ENCODE peak calls at places on chromosomes 16 and 17, in ten cellular contexts. F is stimulated activated CD8-positive, alpha-beta memory T cell treated with anti-CD3 and anti-CD28 coated beads, Interleukin-4, amount 100 ng/mL, for 1 hour; V is activated CD8-positive, alpha-beta memory T cell treated with anti-CD3 and anti-CD28 coated beads for 24 hours; C is mesothelial cell of epicardium; P is body of pancreas; B is GM04503; A is AG09309; S is NCI-H460; H is NCI-H1436; Y is brain microvascular endothelial cell. K is an unnamed sample.

GRCh38 chr16:57565461-57565860 is 23.0 kb downstream of the ADGRG5 start:
- DNase-seq in F (no peak), V (no peak), C (no peak), P (no peak), B (no peak), A (no peak), S (no peak), H (no peak), Y (no peak), K (no peak)

GRCh38 chr16:30401768-30402425 is 5.5 kb upstream of the ZNF771 start:
- DNase-seq in F (no peak), V (no peak), C (no peak), P (no peak), B (no peak), A (no peak), S (no peak), H (no peak), Y (no peak), K (peak)

GRCh38 chr16:13312063-13312462 is 410.7 kb downstream of the SHISA9 start:
- DNase-seq in F (no peak), V (no peak), C (no peak), P (no peak), B (no peak), A (no peak), S (no peak), H (no peak), Y (no peak), K (no peak)

GRCh38 chr16:11871193-11871592 is 19.9 kb upstream of the RSL1D1 start:
- DNase-seq in F (no peak), V (no peak), C (no peak), P (no peak), B (no peak), A (no peak), S (peak), H (no peak), Y (peak), K (no peak)

GRCh38 chr17:77880702-77881450 is 77.6 kb upstream of the TNRC6C start:
- DNase-seq in F (no peak), V (no peak), C (no peak), P (no peak), B (no peak), A (no peak), S (no peak), H (no peak), Y (no peak), K (no peak)

GRCh38 chr17:82835766-82836512 is 3.9 kb downstream of the ZNF750 start:
- DNase-seq in F (no peak), V (no peak), C (no peak), P (no peak), B (no peak), A (no peak), S (no peak), H (peak), Y (no peak), K (no peak)

GRCh38 chr16:84194470-84195200 is 3.7 kb downstream of the ADAD2 start:
- DNase-seq in F (no peak), V (peak), C (no peak), P (no peak), B (no peak), A (no peak), S (no peak), H (peak), Y (no peak), K (peak)

GRCh38 chr17:42050360-42051012 is at the start of gene C17orf113:
- DNase-seq in F (no peak), V (peak), C (peak), P (peak), B (no peak), A (no peak), S (peak), H (peak), Y (peak), K (peak)

GRCh38 chr16:4093495-4094137 is 22.6 kb downstream of the ADCY9 start:
- DNase-seq in F (no peak), V (no peak), C (no peak), P (peak), B (no peak), A (no peak), S (no peak), H (no peak), Y (peak), K (no peak)

GRCh38 chr17:45234641-45235040 is 13.0 kb downstream of the FMNL1 start:
- DNase-seq in F (no peak), V (peak), C (no peak), P (no peak), B (no peak), A (no peak), S (no peak), H (peak), Y (no peak), K (peak)

GRCh38 chr17:10745231-10745630 is 15.4 kb upstream of the TMEM220 start:
- DNase-seq in F (no peak), V (no peak), C (no peak), P (no peak), B (peak), A (no peak), S (no peak), H (no peak), Y (no peak), K (no peak)

GRCh38 chr16:54931041-54931756 is 534 bp downstream of the IRX5 start:
- DNase-seq in F (no peak), V (no peak), C (no peak), P (peak), B (no peak), A (no peak), S (no peak), H (no peak), Y (no peak), K (peak)

GRCh38 chr17:75061055-75061438 is 14.0 kb downstream of the KCTD2 start:
- DNase-seq in F (no peak), V (no peak), C (no peak), P (no peak), B (no peak), A (no peak), S (no peak), H (no peak), Y (no peak), K (no peak)

GRCh38 chr17:28657756-28658155 is 4.0 kb downstream of the SDF2 start:
- DNase-seq in F (no peak), V (no peak), C (no peak), P (no peak), B (no peak), A (no peak), S (no peak), H (no peak), Y (peak), K (no peak)

GRCh38 chr17:40518401-40519088 is 17.1 kb upstream of the TNS4 start:
- DNase-seq in F (no peak), V (no peak), C (no peak), P (no peak), B (no peak), A (no peak), S (no peak), H (no peak), Y (no peak), K (peak)

GRCh38 chr17:77332034-77332971 is 191.5 kb downstream of the SEC14L1 start:
- DNase-seq in F (no peak), V (peak), C (no peak), P (no peak), B (no peak), A (no peak), S (no peak), H (no peak), Y (no peak), K (peak)